ENCODE peak calls at places on chromosomes 2 and 18, in five cellular contexts. J is astrocyte of the cerebellum, H is H7, D is aorta, R is neuronal stem cell. M is an unnamed sample.

GRCh38 chr2:75416420-75417342 is 144.1 kb downstream of the EVA1A start:
- DNase-seq in J (no peak), R (no peak), H (no peak), D (no peak), M (no peak)

GRCh38 chr2:240872317-240873097 is 3.9 kb downstream of the AGXT start:
- DNase-seq in R (no peak), H (no peak), D (peak), J (no peak), M (no peak)

GRCh38 chr2:145654746-145655145 is 1134.8 kb upstream of the ZEB2 start:
- DNase-seq in D (no peak), R (no peak), H (no peak), J (peak), M (no peak)

GRCh38 chr18:8771930-8772329 is 66.6 kb downstream of the MTCL1 start:
- DNase-seq in R (no peak), J (peak), D (no peak), H (no peak), M (no peak)

GRCh38 chr2:230714122-230714453 is 1.4 kb downstream of the CAB39 start:
- DNase-seq in R (peak), J (peak), D (no peak), H (no peak), M (peak)

GRCh38 chr2:173075781-173076556 is at the start of gene MAP3K20:
- DNase-seq in J (peak), D (peak), H (peak), R (peak), M (peak)

GRCh38 chr18:40672590-40672989 is 1282.4 kb upstream of the PIK3C3 start:
- DNase-seq in H (peak), D (no peak), R (peak), J (peak), M (no peak)

GRCh38 chr2:165895974-165896373 is 57.6 kb downstream of the TTC21B start:
- DNase-seq in R (no peak), J (no peak), H (no peak), D (no peak), M (no peak)

GRCh38 chr2:36753706-36754221 is 57.3 kb downstream of the VIT start:
- DNase-seq in R (no peak), D (no peak), J (no peak), H (no peak), M (peak)

GRCh38 chr2:118121986-118122767 is 33.9 kb downstream of the INSIG2 start:
- DNase-seq in D (no peak), H (no peak), R (no peak), J (no peak), M (no peak)

GRCh38 chr2:28617502-28618184 is 121.8 kb downstream of the PLB1 start:
- DNase-seq in R (no peak), H (no peak), J (no peak), D (no peak), M (no peak)